ENCODE peak calls at places on chromosomes 6 and 20, in eight cellular contexts. H is fibroblast of the aortic adventitia; Q is HFFc6; N is H54; F is glutamatergic neuron; S is lower leg skin; Y is activated CD4-positive, alpha-beta T cell treated with anti-CD3 and anti-CD28 coated beads, Interleukin-2, amount 50 U/mL, for 48 hours; Z is activated T-cell treated with anti-CD3 and anti-CD28 coated beads, Interleukin-2, amount 50 U/mL, for 72 hours. X is an unnamed sample.

GRCh38 chr20:41218466-41218865 is 81.1 kb downstream of the PLCG1 start:
- DNase-seq in H (peak; percentile 71), Q (peak; percentile 38), N (no peak), F (no peak), S (no peak), Y (no peak), Z (no peak), X (no peak)

GRCh38 chr6:37127961-37128862 is 41.7 kb upstream of the PIM1 start:
- DNase-seq in H (peak; percentile 84), Q (peak; percentile 50), N (peak; percentile 47), F (no peak), S (no peak), Y (no peak), Z (no peak), X (no peak)

GRCh38 chr20:57693670-57694329 is 16.0 kb downstream of the PMEPA1 start:
- DNase-seq in H (no peak), Q (no peak), N (no peak), F (no peak), S (no peak), Y (no peak), Z (no peak), X (no peak)

GRCh38 chr6:44457606-44458005 is 70.1 kb downstream of the CDC5L start:
- DNase-seq in H (no peak), Q (no peak), N (no peak), F (no peak), S (no peak), Y (no peak), Z (no peak), X (no peak)

GRCh38 chr6:36432151-36432633 is 10.5 kb downstream of the PXT1 start:
- DNase-seq in H (peak; percentile 76), Q (peak; percentile 53), N (no peak), F (no peak), S (no peak), Y (no peak), Z (no peak), X (no peak)

GRCh38 chr6:4905858-4906257 is 98.0 kb downstream of the RPP40 start:
- DNase-seq in H (no peak), Q (no peak), N (no peak), F (no peak), S (no peak), Y (no peak), Z (no peak), X (no peak)

GRCh38 chr20:14634666-14635065 is 297.3 kb upstream of the FLRT3 start:
- DNase-seq in H (no peak), Q (no peak), N (no peak), F (no peak), S (no peak), Y (no peak), Z (no peak), X (no peak)

GRCh38 chr6:134177236-134177635 is 124.8 kb upstream of the SLC2A12 start:
- DNase-seq in H (no peak), Q (no peak), N (no peak), F (no peak), S (no peak), Y (no peak), Z (no peak), X (no peak)

GRCh38 chr6:155883741-155884140 is 428.1 kb upstream of the NOX3 start:
- DNase-seq in H (peak; percentile 58), Q (peak; percentile 39), N (no peak), F (no peak), S (no peak), Y (no peak), Z (no peak), X (no peak)